ENCODE peak calls at places on chromosome X, in six cellular contexts. X is A549, M is uterus, O is GM12891, Q is K562, D is H54. Y is an unnamed sample.

GRCh38 chrX:74251006-74251930 is 52.7 kb upstream of the ZCCHC13 start:
- DNase-seq in X (peak; percentile 78), M (no peak), O (no peak), Q (no peak), D (no peak), Y (peak; percentile 66)

GRCh38 chrX:94058728-94059382 is 384.8 kb downstream of the FAM133A start:
- DNase-seq in X (peak; percentile 5), M (no peak), O (no peak), Q (peak; percentile 3), D (peak; percentile 4), Y (peak; percentile 4)

GRCh38 chrX:11666180-11666579 is 460 bp upstream of the ARHGAP6 start:
- DNase-seq in X (no peak), M (peak; percentile 40), O (no peak), Q (no peak), D (no peak), Y (no peak)

GRCh38 chrX:100413231-100413630 is 3.2 kb upstream of the PCDH19 start:
- DNase-seq in X (peak; percentile 59), M (no peak), O (no peak), Q (peak; percentile 36), D (peak; percentile 35), Y (peak; percentile 27)

GRCh38 chrX:46325312-46325877 is 219.8 kb downstream of the ZNF674 start:
- DNase-seq in X (peak; percentile 96), M (no peak), O (no peak), Q (no peak), D (peak; percentile 6), Y (no peak)

GRCh38 chrX:17813277-17813676 is 47.8 kb downstream of the RAI2 start:
- DNase-seq in X (no peak), M (no peak), O (no peak), Q (no peak), D (no peak), Y (no peak)

GRCh38 chrX:74924449-74925209 is 623 bp downstream of the NEXMIF start:
- DNase-seq in X (peak; percentile 19), M (peak; percentile 45), O (peak; percentile 30), Q (no peak), D (no peak), Y (peak; percentile 0)

GRCh38 chrX:27336466-27337091 is 126.6 kb downstream of the PPP4R3C start:
- DNase-seq in X (peak; percentile 23), M (no peak), O (peak; percentile 0), Q (peak; percentile 15), D (peak; percentile 0), Y (peak; percentile 27)

GRCh38 chrX:37509349-37509748 is 62.1 kb upstream of the LANCL3 start:
- DNase-seq in X (no peak), M (no peak), O (no peak), Q (no peak), D (no peak), Y (peak; percentile 17)

GRCh38 chrX:101483705-101484104 is 1.6 kb upstream of the ARMCX4 start:
- DNase-seq in X (no peak), M (no peak), O (no peak), Q (no peak), D (no peak), Y (no peak)

GRCh38 chrX:148573119-148573518 is 72.7 kb downstream of the AFF2 start:
- DNase-seq in X (no peak), M (no peak), O (no peak), Q (no peak), D (no peak), Y (no peak)

GRCh38 chrX:130179170-130179569 is 7.4 kb downstream of the RAB33A start:
- DNase-seq in X (no peak), M (no peak), O (no peak), Q (peak; percentile 21), D (no peak), Y (no peak)

GRCh38 chrX:2145672-2146412 is 354.9 kb downstream of the DHRSX start:
- DNase-seq in X (no peak), M (no peak), O (no peak), Q (no peak), D (no peak), Y (no peak)

GRCh38 chrX:10574663-10575062 is 45.7 kb downstream of the MID1 start:
- DNase-seq in X (no peak), M (no peak), O (no peak), Q (no peak), D (no peak), Y (no peak)

GRCh38 chrX:24659106-24659505 is 12.0 kb upstream of the PCYT1B start:
- DNase-seq in X (no peak), M (no peak), O (no peak), Q (no peak), D (no peak), Y (no peak)

GRCh38 chrX:69535661-69536060 is 31.5 kb downstream of the NALF2 start:
- DNase-seq in X (no peak), M (no peak), O (no peak), Q (no peak), D (no peak), Y (no peak)

GRCh38 chrX:12332786-12333347 is 194.6 kb downstream of the FRMPD4 start:
- DNase-seq in X (no peak), M (no peak), O (no peak), Q (no peak), D (no peak), Y (no peak)

GRCh38 chrX:154458116-154458953 is at the start of gene PLXNA3:
- DNase-seq in X (no peak), M (peak; percentile 54), O (peak; percentile 71), Q (peak; percentile 85), D (peak; percentile 62), Y (peak; percentile 63)
- TF ChIP-seq POLR2A in X (peak; percentile 71), M (peak; percentile 86), O (no peak), Q (no peak), D (peak; percentile 87), Y (peak; percentile 41)

GRCh38 chrX:132023896-132024386 is 839 bp downstream of the STK26 start:
- DNase-seq in X (peak; percentile 12), M (peak; percentile 15), O (peak; percentile 12), Q (peak; percentile 9), D (peak; percentile 4), Y (peak; percentile 70)
- TF ChIP-seq POLR2A in X (no peak), M (no peak), O (peak; percentile 42), Q (no peak), D (no peak), Y (no peak)

DNA sequence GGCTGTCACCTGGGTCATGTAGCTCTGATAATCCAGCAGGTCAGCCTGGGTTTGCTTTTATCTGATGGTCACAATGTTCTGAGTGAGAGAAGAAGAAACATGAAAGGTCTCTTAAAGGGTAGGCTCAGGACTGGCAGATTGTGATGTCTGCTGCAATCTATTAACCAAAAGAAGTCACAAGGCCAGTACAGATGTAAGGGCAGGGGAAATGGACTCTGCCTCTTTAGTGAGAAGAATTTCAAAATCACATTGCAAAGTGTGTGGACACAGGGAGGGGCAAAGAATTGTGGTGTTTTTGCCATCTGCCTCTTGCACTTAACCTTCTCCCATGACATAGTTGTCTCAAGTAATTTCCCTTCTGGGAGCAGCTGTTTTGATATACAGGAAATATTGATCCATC is 40.9 kb downstream of the IL1RAPL1 start:
- DNase-seq in X (no peak), M (no peak), O (no peak), Q (no peak), D (no peak), Y (no peak)
- TF ChIP-seq POLR2A in X (no peak), M (no peak), O (no peak), Q (no peak), D (no peak), Y (no peak)

DNA sequence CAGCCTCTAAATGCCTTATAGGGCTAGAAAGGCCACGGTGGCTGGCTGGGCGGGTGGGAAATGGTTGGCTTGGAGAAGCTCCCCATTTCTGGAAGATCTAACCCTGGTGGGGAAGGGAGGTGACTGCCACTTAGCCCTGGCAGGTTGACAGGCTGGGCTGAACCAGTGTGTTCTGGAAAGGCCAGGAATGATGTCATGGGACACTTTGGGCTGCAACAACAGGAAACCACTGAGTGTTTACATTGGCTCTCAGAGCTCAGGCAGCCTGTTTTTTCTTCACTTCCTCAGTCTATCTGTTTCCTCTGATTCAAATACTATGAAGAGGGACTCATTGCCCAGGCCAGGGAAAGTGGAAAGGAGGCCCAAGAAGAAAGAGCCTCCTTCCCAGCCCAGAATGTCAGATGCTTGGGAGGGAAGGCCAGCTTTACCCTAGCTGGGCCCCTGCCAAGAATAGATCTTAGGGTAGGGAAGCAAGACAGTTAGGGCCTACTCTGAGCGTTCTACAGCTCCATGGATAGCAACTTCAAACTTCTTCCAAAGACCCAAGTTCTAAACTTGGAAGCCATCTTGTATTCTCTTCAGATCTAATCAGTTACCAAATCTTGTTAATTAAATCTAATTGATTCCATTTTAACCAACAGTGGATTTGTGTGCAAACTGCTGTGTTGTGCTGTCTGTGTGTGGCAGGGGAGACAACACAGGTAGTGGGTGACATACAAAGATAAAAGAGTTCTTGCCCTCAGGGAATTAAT is 65.7 kb upstream of the MSN start:
- DNase-seq in X (peak; percentile 28), M (peak; percentile 64), O (no peak), Q (no peak), D (no peak), Y (peak; percentile 0)
- TF ChIP-seq POLR2A in X (no peak), M (no peak), O (no peak), Q (no peak), D (no peak), Y (no peak)

DNA sequence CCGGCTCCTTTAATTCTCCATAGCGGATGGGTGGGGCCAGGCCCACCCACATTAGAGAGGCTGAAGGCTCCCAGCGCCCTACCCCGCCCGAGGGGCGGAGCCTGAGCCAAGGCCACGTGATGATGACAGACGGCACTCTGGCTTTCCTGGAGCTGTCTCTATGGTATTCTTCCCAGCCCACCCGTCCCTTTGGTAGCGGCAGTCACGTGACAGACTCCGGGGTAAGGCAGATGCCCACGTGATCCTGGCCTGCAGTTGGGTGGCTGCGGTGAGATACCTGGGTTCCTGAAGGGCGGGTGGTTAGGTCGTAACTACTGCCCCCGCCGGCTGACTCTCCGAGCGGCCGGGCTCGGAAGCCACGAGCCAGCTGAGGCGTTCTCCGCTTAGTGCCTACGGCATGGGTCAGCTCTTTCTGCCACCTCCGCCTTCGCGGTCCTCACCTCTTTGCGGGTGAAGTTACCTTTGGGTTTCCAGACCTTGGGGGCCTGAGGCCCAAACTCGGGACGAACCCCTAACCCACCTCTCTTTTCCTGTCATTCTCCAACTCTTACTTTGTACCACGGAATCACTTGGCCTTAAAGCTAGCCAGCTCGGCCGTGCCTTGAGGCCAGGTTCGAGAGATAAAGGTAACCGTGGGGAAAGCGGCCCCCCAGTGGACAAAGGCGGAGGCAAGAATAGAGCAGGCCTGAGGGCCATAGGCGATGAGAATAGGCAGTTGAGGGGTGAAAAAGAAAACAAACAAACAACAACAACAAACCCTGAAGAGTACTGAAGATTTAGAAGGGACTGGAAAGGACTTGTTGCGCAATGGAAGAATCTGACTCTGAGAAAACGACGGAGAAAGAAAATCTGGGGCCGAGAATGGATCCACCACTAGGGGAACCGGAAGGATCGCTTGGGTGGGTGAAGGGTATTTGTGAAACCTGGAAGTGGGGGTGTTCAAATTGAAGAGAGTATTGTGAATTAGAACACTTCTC is at the start of gene RRAGB:
- DNase-seq in X (peak; percentile 96), M (peak; percentile 93), O (peak; percentile 55), Q (peak; percentile 90), D (peak; percentile 45), Y (peak; percentile 95)
- TF ChIP-seq POLR2A in X (peak; percentile 68), M (peak; percentile 34), O (peak; percentile 60), Q (peak; percentile 66), D (peak; percentile 32), Y (peak; percentile 69)